ENCODE peak calls at places on chromosome 6, in five cellular contexts. One of them, this sample, is unnamed.
A peak's percentile ranks its signal among the peaks of the same experiment; 100 is the strongest.

GRCh38 chr6:159693894-159694545 is 979 bp upstream of the SOD2 start:
- ATAC-seq in GM12878: no peak
- ATAC-seq in K562: peak; percentile 17
- ATAC-seq in HepG2: peak; percentile 14
- ATAC-seq in upper lobe of left lung: peak; percentile 51
- ATAC-seq in this sample: no peak

GRCh38 chr6:111339294-111339693 is 143.7 kb downstream of the REV3L start:
- ATAC-seq in GM12878: peak; percentile 65
- ATAC-seq in K562: no peak
- ATAC-seq in HepG2: no peak
- ATAC-seq in upper lobe of left lung: no peak
- ATAC-seq in this sample: no peak

GRCh38 chr6:56911847-56912246 is 43.1 kb upstream of the BEND6 start:
- ATAC-seq in GM12878: no peak
- ATAC-seq in K562: no peak
- ATAC-seq in HepG2: no peak
- ATAC-seq in upper lobe of left lung: no peak
- ATAC-seq in this sample: no peak

GRCh38 chr6:118864330-118865166 is 29.4 kb upstream of the ASF1A start:
- ATAC-seq in GM12878: peak; percentile 51
- ATAC-seq in K562: peak; percentile 53
- ATAC-seq in HepG2: no peak
- ATAC-seq in upper lobe of left lung: no peak
- ATAC-seq in this sample: no peak

GRCh38 chr6:79048611-79049010 is 29.4 kb downstream of the PHIP start:
- ATAC-seq in GM12878: peak; percentile 60
- ATAC-seq in K562: peak; percentile 84
- ATAC-seq in HepG2: peak; percentile 84
- ATAC-seq in upper lobe of left lung: no peak
- ATAC-seq in this sample: no peak

GRCh38 chr6:5638666-5639065 is 368.1 kb downstream of the NRN1 start:
- ATAC-seq in GM12878: no peak
- ATAC-seq in K562: no peak
- ATAC-seq in HepG2: no peak
- ATAC-seq in upper lobe of left lung: peak; percentile 20
- ATAC-seq in this sample: no peak

GRCh38 chr6:34934516-34934915 is 45.5 kb downstream of the ANKS1A start:
- ATAC-seq in GM12878: no peak
- ATAC-seq in K562: no peak
- ATAC-seq in HepG2: no peak
- ATAC-seq in upper lobe of left lung: no peak
- ATAC-seq in this sample: peak; percentile 61

GRCh38 chr6:119333707-119334295 is 15.8 kb downstream of the MAN1A1 start:
- ATAC-seq in GM12878: peak; percentile 61
- ATAC-seq in K562: peak; percentile 64
- ATAC-seq in HepG2: peak; percentile 53
- ATAC-seq in upper lobe of left lung: no peak
- ATAC-seq in this sample: no peak

GRCh38 chr6:119446623-119447008 is 97.1 kb upstream of the MAN1A1 start:
- ATAC-seq in GM12878: no peak
- ATAC-seq in K562: no peak
- ATAC-seq in HepG2: no peak
- ATAC-seq in upper lobe of left lung: peak; percentile 58
- ATAC-seq in this sample: peak; percentile 47

GRCh38 chr6:83696674-83697073 is 12.2 kb downstream of the SNAP91 start:
- ATAC-seq in GM12878: no peak
- ATAC-seq in K562: no peak
- ATAC-seq in HepG2: no peak
- ATAC-seq in upper lobe of left lung: no peak
- ATAC-seq in this sample: no peak

GRCh38 chr6:38353310-38354032 is 286.3 kb downstream of the BTBD9 start:
- ATAC-seq in GM12878: peak; percentile 71
- ATAC-seq in K562: no peak
- ATAC-seq in HepG2: no peak
- ATAC-seq in upper lobe of left lung: no peak
- ATAC-seq in this sample: no peak

GRCh38 chr6:5994234-5994998 is 12.3 kb downstream of the NRN1 start:
- ATAC-seq in GM12878: peak; percentile 9
- ATAC-seq in K562: peak; percentile 41
- ATAC-seq in HepG2: no peak
- ATAC-seq in upper lobe of left lung: no peak
- ATAC-seq in this sample: no peak

GRCh38 chr6:20173833-20174796 is 38.2 kb downstream of the MBOAT1 start:
- ATAC-seq in GM12878: peak; percentile 64
- ATAC-seq in K562: peak; percentile 51
- ATAC-seq in HepG2: no peak
- ATAC-seq in upper lobe of left lung: peak; percentile 54
- ATAC-seq in this sample: peak; percentile 30

GRCh38 chr6:88599561-88599960 is 363.9 kb downstream of the RNGTT start:
- ATAC-seq in GM12878: no peak
- ATAC-seq in K562: peak; percentile 97
- ATAC-seq in HepG2: peak; percentile 91
- ATAC-seq in upper lobe of left lung: no peak
- ATAC-seq in this sample: no peak

GRCh38 chr6:151032034-151032433 is 166.5 kb downstream of the MTHFD1L start:
- ATAC-seq in GM12878: no peak
- ATAC-seq in K562: no peak
- ATAC-seq in HepG2: no peak
- ATAC-seq in upper lobe of left lung: no peak
- ATAC-seq in this sample: no peak

GRCh38 chr6:80541186-80541585 is 434.7 kb downstream of the BCKDHB start:
- ATAC-seq in GM12878: peak; percentile 45
- ATAC-seq in K562: no peak
- ATAC-seq in HepG2: no peak
- ATAC-seq in upper lobe of left lung: no peak
- ATAC-seq in this sample: no peak

GRCh38 chr6:17470953-17471335 is 77.5 kb downstream of the CAP2 start:
- ATAC-seq in GM12878: no peak
- ATAC-seq in K562: no peak
- ATAC-seq in HepG2: no peak
- ATAC-seq in upper lobe of left lung: peak; percentile 23
- ATAC-seq in this sample: peak; percentile 90

GRCh38 chr6:149264629-149265028 is 52.9 kb upstream of the TAB2 start:
- ATAC-seq in GM12878: no peak
- ATAC-seq in K562: no peak
- ATAC-seq in HepG2: peak; percentile 35
- ATAC-seq in upper lobe of left lung: no peak
- ATAC-seq in this sample: no peak

GRCh38 chr6:43269273-43270007 is 26.2 kb downstream of the TTBK1 start:
- ATAC-seq in GM12878: peak; percentile 52
- ATAC-seq in K562: peak; percentile 63
- ATAC-seq in HepG2: no peak
- ATAC-seq in upper lobe of left lung: no peak
- ATAC-seq in this sample: peak; percentile 46

GRCh38 chr6:155085582-155086253 is 90.6 kb downstream of the TIAM2 start:
- ATAC-seq in GM12878: peak; percentile 48
- ATAC-seq in K562: peak; percentile 95
- ATAC-seq in HepG2: peak; percentile 64
- ATAC-seq in upper lobe of left lung: no peak
- ATAC-seq in this sample: no peak

GRCh38 chr6:108947114-108947854 is 99.1 kb downstream of the ARMC2 start:
- ATAC-seq in GM12878: no peak
- ATAC-seq in K562: no peak
- ATAC-seq in HepG2: no peak
- ATAC-seq in upper lobe of left lung: peak; percentile 78
- ATAC-seq in this sample: peak; percentile 62

GRCh38 chr6:92967352-92967751 is 452.0 kb downstream of the EPHA7 start:
- ATAC-seq in GM12878: peak; percentile 58
- ATAC-seq in K562: no peak
- ATAC-seq in HepG2: no peak
- ATAC-seq in upper lobe of left lung: no peak
- ATAC-seq in this sample: no peak

GRCh38 chr6:35008858-35009257 is 119.8 kb downstream of the ANKS1A start:
- ATAC-seq in GM12878: no peak
- ATAC-seq in K562: no peak
- ATAC-seq in HepG2: no peak
- ATAC-seq in upper lobe of left lung: no peak
- ATAC-seq in this sample: no peak

GRCh38 chr6:169274761-169275160 is 21.1 kb upstream of the THBS2 start:
- ATAC-seq in GM12878: no peak
- ATAC-seq in K562: no peak
- ATAC-seq in HepG2: peak; percentile 43
- ATAC-seq in upper lobe of left lung: no peak
- ATAC-seq in this sample: no peak

DNA sequence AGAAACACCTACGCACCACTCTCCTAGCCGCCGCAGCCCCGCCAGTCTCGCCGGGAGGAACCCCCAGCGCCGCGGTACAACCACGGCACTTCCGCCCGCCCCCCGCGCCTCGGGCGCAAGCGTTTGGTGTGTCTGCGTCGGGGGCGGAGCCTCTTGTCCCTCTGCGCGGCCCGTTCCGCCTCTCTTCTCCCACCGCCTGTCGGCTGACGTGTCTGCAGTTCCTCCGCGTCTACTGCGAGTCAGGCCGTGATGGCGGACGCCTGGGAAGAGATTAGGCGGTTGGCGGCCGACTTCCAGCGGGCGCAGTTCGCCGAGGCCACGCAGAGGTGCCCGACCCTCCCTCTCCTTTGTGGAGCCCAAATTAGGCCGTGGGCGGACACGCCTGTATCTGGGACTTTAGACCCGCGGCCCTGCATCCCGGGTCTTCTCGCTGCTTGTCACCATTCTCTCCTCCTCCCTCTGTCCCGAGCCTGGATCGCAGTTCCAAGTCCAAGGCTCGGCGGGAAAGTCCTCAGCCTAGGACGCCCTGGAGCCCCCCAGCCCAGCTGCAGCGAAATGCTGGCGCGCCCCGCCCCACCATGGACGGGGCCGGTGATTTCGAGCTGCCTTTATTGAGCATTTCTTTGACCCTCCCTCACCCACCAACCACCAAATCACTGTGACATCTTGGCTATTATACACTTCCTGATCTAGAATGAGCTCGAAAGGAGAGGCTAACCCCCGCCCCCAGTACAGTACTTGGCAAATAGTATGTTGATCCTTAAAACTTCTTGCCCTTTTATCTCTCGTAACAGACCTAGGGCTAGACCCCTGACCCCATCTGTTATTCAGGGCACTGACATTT is at the start of gene UFL1:
- ATAC-seq in GM12878: peak; percentile 94
- ATAC-seq in K562: peak; percentile 95
- ATAC-seq in HepG2: peak; percentile 98
- ATAC-seq in upper lobe of left lung: peak; percentile 99
- ATAC-seq in this sample: peak; percentile 100
- TF ChIP-seq POLR2A in GM12878: peak; percentile 100
- TF ChIP-seq POLR2A in K562: peak; percentile 97
- TF ChIP-seq POLR2A in HepG2: peak; percentile 98
- TF ChIP-seq POLR2A in upper lobe of left lung: no peak
- TF ChIP-seq POLR2A in this sample: peak; percentile 85

GRCh38 chr6:42045538-42046460 is 4.5 kb upstream of the TAF8 start:
- ATAC-seq in GM12878: no peak
- ATAC-seq in K562: peak; percentile 50
- ATAC-seq in HepG2: no peak
- ATAC-seq in upper lobe of left lung: peak; percentile 91
- ATAC-seq in this sample: peak; percentile 72

GRCh38 chr6:42042108-42042507 is 8.2 kb upstream of the TAF8 start:
- ATAC-seq in GM12878: no peak
- ATAC-seq in K562: no peak
- ATAC-seq in HepG2: no peak
- ATAC-seq in upper lobe of left lung: no peak
- ATAC-seq in this sample: no peak

GRCh38 chr6:42046491-42047219 is 3.7 kb upstream of the TAF8 start:
- ATAC-seq in GM12878: no peak
- ATAC-seq in K562: no peak
- ATAC-seq in HepG2: no peak
- ATAC-seq in upper lobe of left lung: no peak
- ATAC-seq in this sample: no peak

GRCh38 chr6:42041131-42042055 is 8.9 kb upstream of the TAF8 start:
- ATAC-seq in GM12878: no peak
- ATAC-seq in K562: no peak
- ATAC-seq in HepG2: no peak
- ATAC-seq in upper lobe of left lung: no peak
- ATAC-seq in this sample: no peak

DNA sequence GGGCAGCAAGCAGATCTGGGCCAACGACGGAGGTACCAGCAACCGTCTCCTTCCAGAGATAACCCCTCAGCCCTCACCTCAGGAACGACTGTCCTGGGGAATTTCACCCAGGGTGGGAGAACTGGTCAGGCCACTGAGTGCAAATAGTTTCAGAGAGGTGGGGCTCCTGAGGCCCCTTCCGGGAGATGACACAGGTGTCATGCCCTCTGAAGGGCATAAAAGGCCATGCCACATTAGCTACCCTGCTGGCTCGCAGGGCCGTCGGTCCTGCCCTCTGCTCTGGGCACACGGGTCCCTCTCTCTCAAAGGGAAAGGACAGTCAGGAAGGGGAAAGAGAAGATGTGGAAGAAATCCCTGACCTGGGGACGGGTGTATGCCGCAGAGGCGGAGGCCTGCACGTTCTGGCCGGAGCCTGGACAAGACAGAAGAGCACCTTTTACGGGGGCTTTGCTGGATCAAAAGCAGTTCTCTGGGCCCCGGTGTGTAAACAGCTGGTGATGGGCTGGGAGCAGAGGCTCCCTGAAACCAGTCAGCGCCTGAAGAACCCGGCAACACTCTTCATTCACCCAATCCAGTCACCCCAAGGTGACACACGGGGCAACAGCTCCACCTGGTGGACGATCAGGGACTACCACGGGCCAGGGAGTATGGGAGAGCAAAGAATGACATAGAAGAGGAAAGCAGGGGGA is 6.4 kb upstream of the TAF8 start:
- ATAC-seq in GM12878: peak; percentile 79
- ATAC-seq in K562: peak; percentile 82
- ATAC-seq in HepG2: peak; percentile 88
- ATAC-seq in upper lobe of left lung: peak; percentile 88
- ATAC-seq in this sample: peak; percentile 67
- TF ChIP-seq EP300 in GM12878: no peak
- TF ChIP-seq EP300 in K562: peak; percentile 62
- TF ChIP-seq EP300 in HepG2: no peak
- TF ChIP-seq EP300 in upper lobe of left lung: no peak
- TF ChIP-seq EP300 in this sample: no peak

GRCh38 chr6:145814501-145815350 is at the start of gene FBXO30:
- ATAC-seq in GM12878: peak; percentile 76
- ATAC-seq in K562: peak; percentile 84
- ATAC-seq in HepG2: peak; percentile 91
- ATAC-seq in upper lobe of left lung: peak; percentile 97
- ATAC-seq in this sample: peak; percentile 90
- TF ChIP-seq POLR2A in GM12878: peak; percentile 93
- TF ChIP-seq POLR2A in K562: peak; percentile 92
- TF ChIP-seq POLR2A in HepG2: peak; percentile 89
- TF ChIP-seq POLR2A in upper lobe of left lung: no peak
- TF ChIP-seq POLR2A in this sample: peak; percentile 79

GRCh38 chr6:130620338-130620781 is 206.8 kb upstream of the SMLR1 start:
- ATAC-seq in GM12878: peak; percentile 47
- ATAC-seq in K562: no peak
- ATAC-seq in HepG2: no peak
- ATAC-seq in upper lobe of left lung: no peak
- ATAC-seq in this sample: no peak
- TF ChIP-seq EP300 in GM12878: no peak
- TF ChIP-seq EP300 in K562: no peak
- TF ChIP-seq EP300 in HepG2: no peak
- TF ChIP-seq EP300 in upper lobe of left lung: no peak
- TF ChIP-seq EP300 in this sample: no peak

GRCh38 chr6:16238057-16238657 is at the start of gene GMPR:
- ATAC-seq in GM12878: peak; percentile 83
- ATAC-seq in K562: peak; percentile 85
- ATAC-seq in HepG2: no peak
- ATAC-seq in upper lobe of left lung: peak; percentile 85
- ATAC-seq in this sample: peak; percentile 87
- TF ChIP-seq POLR2A in GM12878: no peak
- TF ChIP-seq POLR2A in K562: peak; percentile 72
- TF ChIP-seq POLR2A in HepG2: no peak
- TF ChIP-seq POLR2A in upper lobe of left lung: no peak
- TF ChIP-seq POLR2A in this sample: no peak

This sample was measured in gastroesophageal sphincter.